ENCODE peak calls at places on chromosome 13, in five cellular contexts. P is stimulated activated CD4-positive, alpha-beta T cell treated with anti-CD3 and anti-CD28 coated beads, Interleukin-2, amount 100 ng/mL, for 48 hours; C is lower leg skin; N is stromal cell of bone marrow; F is activated CD4-positive, alpha-beta T cell treated with anti-CD3 and anti-CD28 coated beads, Interleukin-2, amount 50 U/mL, for 4 hours. H is an unnamed sample.

GRCh38 chr13:34942732-34943674 is 933 bp downstream of the NBEA start:
- DNase-seq in N (no peak), P (peak; percentile 1), C (no peak), F (no peak), H (no peak)

GRCh38 chr13:111038887-111039286 is 76.2 kb upstream of the ARHGEF7 start:
- DNase-seq in C (no peak), P (no peak), N (no peak), F (no peak), H (no peak)

GRCh38 chr13:30607908-30608307 is 9.8 kb upstream of the USPL1 start:
- DNase-seq in C (no peak), F (peak; percentile 47), N (no peak), P (peak; percentile 9), H (peak; percentile 50)

GRCh38 chr13:66492479-66492878 is 737.7 kb downstream of the PCDH9 start:
- DNase-seq in F (no peak), C (no peak), P (no peak), N (no peak), H (no peak)

GRCh38 chr13:79936368-79937136 is 404.4 kb downstream of the SPRY2 start:
- DNase-seq in N (peak; percentile 99), C (peak; percentile 30), F (no peak), P (no peak), H (no peak)

GRCh38 chr13:20546559-20546958 is 20.4 kb upstream of the IFT88 start:
- DNase-seq in N (no peak), C (no peak), F (no peak), P (no peak), H (no peak)

GRCh38 chr13:21465710-21466160 is 6.6 kb upstream of the ZDHHC20 start:
- DNase-seq in P (no peak), F (no peak), N (no peak), C (no peak), H (no peak)

GRCh38 chr13:29100739-29101138 is 280.6 kb downstream of the MTUS2 start:
- DNase-seq in N (no peak), F (no peak), P (no peak), C (no peak), H (no peak)

GRCh38 chr13:20566424-20566916 is 487 bp upstream of the IFT88 start:
- DNase-seq in F (peak; percentile 8), P (no peak), N (peak; percentile 54), C (peak; percentile 30), H (no peak)

GRCh38 chr13:76936736-76937135 is 11.6 kb upstream of the ACOD1 start:
- DNase-seq in F (no peak), P (no peak), C (no peak), N (no peak), H (no peak)

GRCh38 chr13:102877285-102877684 is 31.5 kb downstream of the ERCC5 start:
- DNase-seq in P (no peak), F (no peak), N (no peak), C (no peak), H (no peak)

GRCh38 chr13:20411638-20412342 is 113.9 kb downstream of the CRYL1 start:
- DNase-seq in F (peak; percentile 11), C (no peak), P (peak; percentile 29), N (no peak), H (peak; percentile 35)

GRCh38 chr13:86655561-86655960 is 856.3 kb upstream of the SLITRK6 start:
- DNase-seq in F (no peak), C (no peak), N (no peak), P (no peak), H (no peak)

GRCh38 chr13:112060899-112061366 is 6.0 kb upstream of the SOX1 start:
- DNase-seq in P (no peak), N (no peak), C (no peak), F (no peak), H (no peak)

GRCh38 chr13:78061806-78062205 is 143.2 kb upstream of the EDNRB start:
- DNase-seq in N (no peak), P (no peak), F (no peak), C (no peak), H (no peak)

GRCh38 chr13:43357435-43358065 is 334.2 kb downstream of the DNAJC15 start:
- DNase-seq in F (no peak), P (no peak), N (no peak), C (no peak), H (no peak)

GRCh38 chr13:21657538-21657937 is 13.3 kb upstream of the FGF9 start:
- DNase-seq in N (no peak), C (no peak), F (no peak), P (no peak), H (no peak)

GRCh38 chr13:106629068-106629712 is 61.3 kb upstream of the ARGLU1 start:
- DNase-seq in F (no peak), C (no peak), P (no peak), N (no peak), H (no peak)

GRCh38 chr13:32830632-32831031 is 185.6 kb upstream of the KL start:
- DNase-seq in P (no peak), C (no peak), F (no peak), N (no peak), H (no peak)

GRCh38 chr13:101157261-101157660 is 259.0 kb downstream of the NALCN start:
- DNase-seq in C (no peak), P (no peak), F (no peak), N (no peak), H (no peak)

GRCh38 chr13:21395953-21396352 is 63.1 kb downstream of the ZDHHC20 start:
- DNase-seq in C (no peak), F (no peak), N (no peak), P (peak; percentile 21), H (no peak)

GRCh38 chr13:24680258-24680920 is at the start of gene ATP12A:
- DNase-seq in N (no peak), C (no peak), F (peak; percentile 11), P (peak; percentile 38), H (peak; percentile 41)

GRCh38 chr13:48783181-48783630 is 129.5 kb downstream of the CYSLTR2 start:
- DNase-seq in N (peak; percentile 78), C (peak; percentile 80), P (no peak), F (no peak), H (no peak)

GRCh38 chr13:50124536-50125305 is 109.5 kb downstream of the KCNRG start:
- DNase-seq in N (no peak), F (peak; percentile 96), P (peak; percentile 76), C (peak; percentile 96), H (peak; percentile 93)

GRCh38 chr13:33307820-33308219 is 22.3 kb upstream of the STARD13 start:
- DNase-seq in N (no peak), P (no peak), F (no peak), C (no peak), H (no peak)

GRCh38 chr13:105969761-105970160 is 565.7 kb downstream of the EFNB2 start:
- DNase-seq in C (no peak), P (no peak), F (no peak), N (no peak), H (no peak)

GRCh38 chr13:33560722-33561121 is 257.2 kb upstream of the RFC3 start:
- DNase-seq in P (no peak), F (no peak), N (no peak), C (no peak), H (no peak)

GRCh38 chr13:83085186-83085900 is 796.9 kb downstream of the SLITRK1 start:
- DNase-seq in C (no peak), F (no peak), P (no peak), N (peak; percentile 18), H (no peak)

GRCh38 chr13:91162180-91162579 is 185.3 kb upstream of the MIR17HG start:
- DNase-seq in F (no peak), P (no peak), N (no peak), C (no peak), H (no peak)

GRCh38 chr13:49164712-49165111 is 55.4 kb upstream of the MLNR start:
- DNase-seq in N (no peak), C (no peak), F (no peak), P (no peak), H (no peak)

GRCh38 chr13:53001444-53001843 is 27.2 kb upstream of the OLFM4 start:
- DNase-seq in P (no peak), N (no peak), C (no peak), F (no peak), H (no peak)